ENCODE peak calls at places on chromosomes 13 and 19, in six cellular contexts. O is Panc1, K is HL-60, D is GM23338, X is sigmoid colon, A is K562. Y is an unnamed sample.

GRCh38 chr13:47112900-47113299 is 216.0 kb upstream of the HTR2A start:
- DNase-seq in A (no peak), X (no peak), O (no peak), D (no peak), K (no peak), Y (no peak)

GRCh38 chr19:33294058-33294798 is 8.1 kb downstream of the CEBPA start:
- DNase-seq in X (no peak), K (no peak), O (no peak), A (no peak), D (no peak), Y (no peak)

GRCh38 chr13:110127986-110128511 is 178.9 kb downstream of the COL4A1 start:
- DNase-seq in K (no peak), X (no peak), D (no peak), O (no peak), A (no peak), Y (no peak)

GRCh38 chr19:50859849-50860248 is 5.1 kb downstream of the KLK3 start:
- DNase-seq in D (no peak), X (peak; percentile 47), O (no peak), A (no peak), K (no peak), Y (no peak)

GRCh38 chr19:32041681-32042292 is 303.6 kb upstream of the ZNF507 start:
- DNase-seq in X (no peak), K (peak; percentile 1), D (peak; percentile 74), O (no peak), A (peak; percentile 59), Y (no peak)

GRCh38 chr13:94470126-94470525 is 9.4 kb downstream of the DCT start:
- DNase-seq in X (no peak), D (no peak), K (no peak), A (no peak), O (no peak), Y (no peak)

GRCh38 chr19:46416077-46416709 is 2.8 kb upstream of the CCDC8 start:
- DNase-seq in D (peak; percentile 96), K (no peak), A (peak; percentile 94), X (peak; percentile 91), O (no peak), Y (peak; percentile 79)

GRCh38 chr19:13190781-13191540 is 40.8 kb downstream of the IER2 start:
- DNase-seq in X (no peak), O (no peak), A (peak; percentile 53), D (no peak), K (no peak), Y (no peak)

GRCh38 chr13:73603646-73604045 is 530.6 kb downstream of the KLF12 start:
- DNase-seq in O (no peak), X (no peak), K (no peak), A (no peak), D (no peak), Y (no peak)

GRCh38 chr13:58165617-58166016 is 534.1 kb downstream of the PCDH17 start:
- DNase-seq in O (no peak), K (no peak), A (no peak), D (no peak), X (no peak), Y (no peak)

GRCh38 chr13:19957320-19958118 is 1.0 kb upstream of the ZMYM2 start:
- DNase-seq in K (peak; percentile 59), O (no peak), X (peak; percentile 92), A (no peak), D (peak; percentile 91), Y (peak; percentile 74)

GRCh38 chr13:72290962-72291681 is 424.1 kb upstream of the DACH1 start:
- DNase-seq in A (no peak), D (peak; percentile 47), X (no peak), K (no peak), O (no peak), Y (no peak)

GRCh38 chr13:73372691-73373627 is 314.2 kb downstream of the KLF5 start:
- DNase-seq in O (no peak), X (no peak), K (no peak), A (no peak), D (no peak), Y (no peak)

GRCh38 chr13:53264751-53265150 is 236.1 kb downstream of the OLFM4 start:
- DNase-seq in X (no peak), A (no peak), K (no peak), D (no peak), O (no peak), Y (no peak)

GRCh38 chr13:39663508-39663907 is 8.0 kb downstream of the COG6 start:
- DNase-seq in K (no peak), X (no peak), A (no peak), D (no peak), O (no peak), Y (no peak)

GRCh38 chr19:51142119-51142518 is at the start of gene SIGLEC7:
- DNase-seq in O (no peak), X (no peak), K (peak; percentile 67), A (no peak), D (no peak), Y (no peak)

GRCh38 chr19:17626456-17626855 is 61.7 kb downstream of the UNC13A start:
- DNase-seq in D (no peak), K (no peak), A (no peak), O (no peak), X (no peak), Y (no peak)

GRCh38 chr13:110403315-110403714 is 96.2 kb downstream of the COL4A2 start:
- DNase-seq in X (no peak), D (no peak), K (no peak), O (no peak), A (no peak), Y (no peak)

GRCh38 chr19:11421607-11422098 is 2.5 kb upstream of the RGL3 start:
- DNase-seq in A (peak; percentile 88), D (peak; percentile 94), O (no peak), K (no peak), X (no peak), Y (no peak)

GRCh38 chr19:4123615-4124568 is at the start of gene MAP2K2:
- DNase-seq in O (no peak), A (peak; percentile 98), K (peak; percentile 80), D (peak; percentile 95), X (peak; percentile 98), Y (peak; percentile 96)
- TF ChIP-seq POLR2AphosphoS5 in O (peak; percentile 85), A (peak; percentile 60), K (peak; percentile 94), D (peak; percentile 99), X (peak; percentile 82), Y (peak; percentile 64)

DNA sequence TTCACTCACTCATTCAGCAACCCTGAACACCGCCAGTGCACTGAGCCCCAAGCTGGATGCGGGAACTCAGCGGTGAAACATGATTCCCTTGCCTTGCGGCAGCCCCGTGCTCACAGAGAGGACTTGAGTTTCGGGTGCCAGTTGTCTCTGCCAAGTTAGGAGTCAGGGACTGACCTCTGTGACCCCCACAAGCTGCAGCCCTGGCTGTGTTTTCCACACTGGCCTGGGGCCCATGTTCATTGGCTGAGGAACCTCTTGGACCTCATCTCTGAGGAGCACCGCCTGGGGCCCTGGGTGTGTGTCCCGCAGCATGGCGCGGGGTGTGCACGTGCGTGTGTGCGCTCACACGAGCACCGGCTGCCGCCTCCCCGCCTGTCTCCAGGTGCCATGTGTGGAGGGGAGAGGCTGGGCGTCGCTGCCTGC is 31.0 kb downstream of the CAPN12 start:
- DNase-seq in X (peak; percentile 89), D (no peak), A (no peak), O (no peak), K (no peak), Y (no peak)
- H3K27ac ChIP-seq in X (peak overlapping the region; percentile 97), D (no peak overlapping the region), A (no peak overlapping the region), O (peak overlapping the region; percentile 68), K (no peak overlapping the region), Y (peak overlapping the region; percentile 77)

GRCh38 chr19:29752450-29753025 is 37.5 kb upstream of the C19orf12 start:
- DNase-seq in A (no peak), O (no peak), K (no peak), D (no peak), X (no peak), Y (no peak)

GRCh38 chr19:29749450-29749849 is 34.4 kb upstream of the C19orf12 start:
- DNase-seq in K (no peak), X (no peak), O (no peak), D (no peak), A (no peak), Y (no peak)

GRCh38 chr19:29745253-29745652 is 30.2 kb upstream of the C19orf12 start:
- DNase-seq in A (peak; percentile 32), O (no peak), X (no peak), K (no peak), D (peak; percentile 74), Y (no peak)

GRCh38 chr19:29751932-29752331 is 36.9 kb upstream of the C19orf12 start:
- DNase-seq in D (no peak), X (no peak), K (no peak), O (no peak), A (no peak), Y (no peak)

DNA sequence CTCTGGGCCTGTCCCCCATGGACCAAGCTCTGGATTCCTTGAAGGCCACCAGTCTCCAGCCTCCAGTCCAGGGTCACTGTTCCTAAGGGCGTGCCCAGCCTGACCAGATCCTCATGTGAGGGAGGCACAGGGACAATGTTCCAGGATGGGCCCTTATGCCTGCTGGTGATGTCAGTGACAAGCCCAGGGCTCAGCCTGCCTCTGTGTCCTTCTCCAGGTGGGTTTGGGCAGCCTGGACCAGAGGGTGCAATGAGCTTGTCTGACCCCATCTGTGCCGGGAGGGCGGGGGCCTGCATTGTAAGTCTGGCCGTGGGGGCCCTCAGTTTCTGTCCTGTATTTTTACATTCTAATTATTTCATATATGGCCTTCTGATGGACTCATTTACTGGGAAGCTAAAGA is 33.9 kb upstream of the C19orf12 start:
- DNase-seq in O (no peak), A (no peak), D (no peak), K (no peak), X (no peak), Y (no peak)
- TF ChIP-seq CTCF in O (no peak), A (no peak), D (no peak), K (no peak), X (no peak), Y (no peak)

GRCh38 chr13:77040076-77040475 is 13.1 kb upstream of the FBXL3 start:
- DNase-seq in A (no peak), K (no peak), O (no peak), X (no peak), D (no peak), Y (no peak)

GRCh38 chr13:77038907-77039470 is 12.0 kb upstream of the FBXL3 start:
- DNase-seq in O (no peak), X (no peak), K (no peak), D (no peak), A (no peak), Y (no peak)

GRCh38 chr13:77042566-77043177 is 15.7 kb upstream of the FBXL3 start:
- DNase-seq in D (no peak), A (no peak), O (no peak), K (no peak), X (no peak), Y (no peak)

GRCh38 chr13:77036294-77036693 is 9.3 kb upstream of the FBXL3 start:
- DNase-seq in O (no peak), D (no peak), X (no peak), K (no peak), A (no peak), Y (no peak)

DNA sequence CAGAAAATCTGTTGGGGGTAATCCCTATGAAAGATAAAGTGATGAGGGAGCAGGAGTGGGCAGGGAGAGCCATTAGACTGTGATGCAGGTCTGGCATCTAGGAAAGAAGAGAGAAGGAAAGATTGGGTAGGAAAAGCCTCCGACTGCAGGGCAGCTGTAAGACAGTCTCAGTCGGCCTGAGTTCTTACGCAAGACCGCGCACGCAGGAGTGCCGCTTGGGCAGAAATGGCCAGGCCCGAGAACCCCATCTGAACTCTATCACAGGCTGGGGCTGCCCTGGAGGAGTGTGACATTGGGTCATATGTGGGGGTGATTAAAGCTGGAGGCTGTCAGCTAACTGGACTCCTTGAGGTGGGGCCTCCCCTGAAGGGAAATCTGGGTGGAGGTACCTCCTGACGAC is 13.9 kb upstream of the FBXL3 start:
- DNase-seq in X (no peak), K (no peak), D (no peak), A (no peak), O (no peak), Y (no peak)
- TF ChIP-seq POLR2AphosphoS5 in X (no peak), K (no peak), D (no peak), A (no peak), O (no peak), Y (no peak)

GRCh38 chr19:55392820-55393219 is 7.1 kb downstream of the RPL28 start:
- DNase-seq in D (peak; percentile 62), O (no peak), K (no peak), A (peak; percentile 28), X (no peak), Y (no peak)
- H3K27ac ChIP-seq in D (peak overlapping the region; percentile 75), O (no peak overlapping the region), K (no peak overlapping the region), A (no peak overlapping the region), X (no peak overlapping the region), Y (no peak overlapping the region)